ENCODE peak calls at places on chromosomes 16 and 17, in ten cellular contexts. One of them, this sample, is unnamed.
A peak's percentile ranks its signal among the peaks of the same experiment; 100 is the strongest.

GRCh38 chr16:15032547-15033308 is 23.1 kb downstream of the NTAN1 start:
- DNase-seq in NCI-H345: no peak
- DNase-seq in GM04504: no peak
- DNase-seq in activated T-helper 1 cell treated with anti-CD3 and anti-CD28 coated beads, Interleukin-2, amount 50 U/mL, for 16 hours: no peak
- DNase-seq in AG04449: no peak
- DNase-seq in nephron progenitor cell: no peak
- DNase-seq in thoracic aorta: no peak
- DNase-seq in left colon: no peak
- DNase-seq in activated gamma-delta T cell treated with anti-CD3 and anti-CD28 coated beads, Interleukin-2, amount 50 U/mL, for 16 hours: no peak
- DNase-seq in AG04450: no peak
- DNase-seq in this sample: no peak

GRCh38 chr17:72609501-72609900 is 483.0 kb downstream of the SLC39A11 start:
- DNase-seq in NCI-H345: no peak
- DNase-seq in AG04449: no peak
- DNase-seq in activated T-helper 1 cell treated with anti-CD3 and anti-CD28 coated beads, Interleukin-2, amount 50 U/mL, for 16 hours: no peak
- DNase-seq in GM04504: no peak
- DNase-seq in nephron progenitor cell: no peak
- DNase-seq in thoracic aorta: no peak
- DNase-seq in left colon: peak; percentile 60
- DNase-seq in AG04450: no peak
- DNase-seq in activated gamma-delta T cell treated with anti-CD3 and anti-CD28 coated beads, Interleukin-2, amount 50 U/mL, for 16 hours: no peak
- DNase-seq in this sample: no peak

GRCh38 chr17:40314557-40314953 is 5.6 kb downstream of the RARA start:
- DNase-seq in left colon: peak; percentile 95
- DNase-seq in AG04450: peak; percentile 68
- DNase-seq in AG04449: no peak
- DNase-seq in nephron progenitor cell: no peak
- DNase-seq in thoracic aorta: peak; percentile 97
- DNase-seq in GM04504: peak; percentile 81
- DNase-seq in NCI-H345: peak; percentile 88
- DNase-seq in activated T-helper 1 cell treated with anti-CD3 and anti-CD28 coated beads, Interleukin-2, amount 50 U/mL, for 16 hours: peak; percentile 86
- DNase-seq in activated gamma-delta T cell treated with anti-CD3 and anti-CD28 coated beads, Interleukin-2, amount 50 U/mL, for 16 hours: peak; percentile 89
- DNase-seq in this sample: no peak

GRCh38 chr17:78411241-78411855 is 32.9 kb downstream of the PGS1 start:
- DNase-seq in left colon: peak; percentile 85
- DNase-seq in AG04450: no peak
- DNase-seq in nephron progenitor cell: peak; percentile 34
- DNase-seq in thoracic aorta: no peak
- DNase-seq in activated T-helper 1 cell treated with anti-CD3 and anti-CD28 coated beads, Interleukin-2, amount 50 U/mL, for 16 hours: no peak
- DNase-seq in activated gamma-delta T cell treated with anti-CD3 and anti-CD28 coated beads, Interleukin-2, amount 50 U/mL, for 16 hours: no peak
- DNase-seq in AG04449: no peak
- DNase-seq in NCI-H345: peak; percentile 32
- DNase-seq in GM04504: no peak
- DNase-seq in this sample: no peak

GRCh38 chr16:70638814-70639792 is 7.3 kb upstream of the IL34 start:
- DNase-seq in AG04450: peak; percentile 54
- DNase-seq in activated T-helper 1 cell treated with anti-CD3 and anti-CD28 coated beads, Interleukin-2, amount 50 U/mL, for 16 hours: no peak
- DNase-seq in activated gamma-delta T cell treated with anti-CD3 and anti-CD28 coated beads, Interleukin-2, amount 50 U/mL, for 16 hours: no peak
- DNase-seq in GM04504: no peak
- DNase-seq in AG04449: no peak
- DNase-seq in left colon: no peak
- DNase-seq in NCI-H345: no peak
- DNase-seq in nephron progenitor cell: no peak
- DNase-seq in thoracic aorta: no peak
- DNase-seq in this sample: peak; percentile 77

GRCh38 chr16:83887088-83887487 is 11.8 kb upstream of the MLYCD start:
- DNase-seq in GM04504: no peak
- DNase-seq in AG04450: no peak
- DNase-seq in activated gamma-delta T cell treated with anti-CD3 and anti-CD28 coated beads, Interleukin-2, amount 50 U/mL, for 16 hours: no peak
- DNase-seq in left colon: no peak
- DNase-seq in nephron progenitor cell: no peak
- DNase-seq in NCI-H345: no peak
- DNase-seq in thoracic aorta: no peak
- DNase-seq in activated T-helper 1 cell treated with anti-CD3 and anti-CD28 coated beads, Interleukin-2, amount 50 U/mL, for 16 hours: no peak
- DNase-seq in AG04449: no peak
- DNase-seq in this sample: no peak

GRCh38 chr17:6775871-6776405 is at the start of gene FBXO39:
- DNase-seq in nephron progenitor cell: peak; percentile 60
- DNase-seq in GM04504: no peak
- DNase-seq in AG04449: no peak
- DNase-seq in left colon: no peak
- DNase-seq in NCI-H345: no peak
- DNase-seq in activated T-helper 1 cell treated with anti-CD3 and anti-CD28 coated beads, Interleukin-2, amount 50 U/mL, for 16 hours: no peak
- DNase-seq in AG04450: no peak
- DNase-seq in thoracic aorta: no peak
- DNase-seq in activated gamma-delta T cell treated with anti-CD3 and anti-CD28 coated beads, Interleukin-2, amount 50 U/mL, for 16 hours: no peak
- DNase-seq in this sample: no peak

GRCh38 chr17:29059281-29059680 is 16.3 kb downstream of the PIPOX start:
- DNase-seq in AG04449: peak; percentile 14
- DNase-seq in activated T-helper 1 cell treated with anti-CD3 and anti-CD28 coated beads, Interleukin-2, amount 50 U/mL, for 16 hours: no peak
- DNase-seq in left colon: no peak
- DNase-seq in thoracic aorta: no peak
- DNase-seq in activated gamma-delta T cell treated with anti-CD3 and anti-CD28 coated beads, Interleukin-2, amount 50 U/mL, for 16 hours: no peak
- DNase-seq in AG04450: peak; percentile 32
- DNase-seq in nephron progenitor cell: no peak
- DNase-seq in GM04504: peak; percentile 6
- DNase-seq in NCI-H345: no peak
- DNase-seq in this sample: no peak

GRCh38 chr17:35046740-35047283 is 16.7 kb downstream of the RFFL start:
- DNase-seq in activated T-helper 1 cell treated with anti-CD3 and anti-CD28 coated beads, Interleukin-2, amount 50 U/mL, for 16 hours: no peak
- DNase-seq in thoracic aorta: no peak
- DNase-seq in NCI-H345: no peak
- DNase-seq in left colon: no peak
- DNase-seq in activated gamma-delta T cell treated with anti-CD3 and anti-CD28 coated beads, Interleukin-2, amount 50 U/mL, for 16 hours: peak; percentile 49
- DNase-seq in AG04450: no peak
- DNase-seq in GM04504: peak; percentile 41
- DNase-seq in AG04449: no peak
- DNase-seq in nephron progenitor cell: no peak
- DNase-seq in this sample: no peak

GRCh38 chr17:45775148-45775547 is 9.0 kb upstream of the CRHR1 start:
- DNase-seq in activated T-helper 1 cell treated with anti-CD3 and anti-CD28 coated beads, Interleukin-2, amount 50 U/mL, for 16 hours: no peak
- DNase-seq in activated gamma-delta T cell treated with anti-CD3 and anti-CD28 coated beads, Interleukin-2, amount 50 U/mL, for 16 hours: no peak
- DNase-seq in nephron progenitor cell: no peak
- DNase-seq in GM04504: no peak
- DNase-seq in AG04450: no peak
- DNase-seq in thoracic aorta: no peak
- DNase-seq in AG04449: no peak
- DNase-seq in NCI-H345: peak; percentile 77
- DNase-seq in left colon: no peak
- DNase-seq in this sample: no peak

GRCh38 chr16:47059991-47060390 is 83.8 kb downstream of the NETO2 start:
- DNase-seq in AG04450: no peak
- DNase-seq in AG04449: no peak
- DNase-seq in left colon: no peak
- DNase-seq in nephron progenitor cell: no peak
- DNase-seq in activated T-helper 1 cell treated with anti-CD3 and anti-CD28 coated beads, Interleukin-2, amount 50 U/mL, for 16 hours: no peak
- DNase-seq in thoracic aorta: no peak
- DNase-seq in NCI-H345: no peak
- DNase-seq in activated gamma-delta T cell treated with anti-CD3 and anti-CD28 coated beads, Interleukin-2, amount 50 U/mL, for 16 hours: no peak
- DNase-seq in GM04504: no peak
- DNase-seq in this sample: no peak

GRCh38 chr16:1771864-1772361 is 570 bp upstream of the NME3 start:
- DNase-seq in AG04450: no peak
- DNase-seq in thoracic aorta: no peak
- DNase-seq in NCI-H345: no peak
- DNase-seq in activated T-helper 1 cell treated with anti-CD3 and anti-CD28 coated beads, Interleukin-2, amount 50 U/mL, for 16 hours: no peak
- DNase-seq in activated gamma-delta T cell treated with anti-CD3 and anti-CD28 coated beads, Interleukin-2, amount 50 U/mL, for 16 hours: no peak
- DNase-seq in AG04449: no peak
- DNase-seq in GM04504: no peak
- DNase-seq in nephron progenitor cell: no peak
- DNase-seq in left colon: no peak
- DNase-seq in this sample: no peak

GRCh38 chr17:40605301-40605700 is 40.0 kb upstream of the CCR7 start:
- DNase-seq in thoracic aorta: no peak
- DNase-seq in GM04504: no peak
- DNase-seq in activated T-helper 1 cell treated with anti-CD3 and anti-CD28 coated beads, Interleukin-2, amount 50 U/mL, for 16 hours: no peak
- DNase-seq in left colon: no peak
- DNase-seq in AG04449: no peak
- DNase-seq in AG04450: no peak
- DNase-seq in NCI-H345: no peak
- DNase-seq in activated gamma-delta T cell treated with anti-CD3 and anti-CD28 coated beads, Interleukin-2, amount 50 U/mL, for 16 hours: peak; percentile 52
- DNase-seq in nephron progenitor cell: no peak
- DNase-seq in this sample: no peak

GRCh38 chr17:80494547-80494946 is 18.1 kb upstream of the NPTX1 start:
- DNase-seq in GM04504: no peak
- DNase-seq in AG04449: no peak
- DNase-seq in activated gamma-delta T cell treated with anti-CD3 and anti-CD28 coated beads, Interleukin-2, amount 50 U/mL, for 16 hours: no peak
- DNase-seq in left colon: no peak
- DNase-seq in thoracic aorta: no peak
- DNase-seq in nephron progenitor cell: no peak
- DNase-seq in NCI-H345: no peak
- DNase-seq in activated T-helper 1 cell treated with anti-CD3 and anti-CD28 coated beads, Interleukin-2, amount 50 U/mL, for 16 hours: no peak
- DNase-seq in AG04450: no peak
- DNase-seq in this sample: no peak

GRCh38 chr16:84036982-84037425 is 5.6 kb downstream of the SLC38A8 start:
- DNase-seq in activated T-helper 1 cell treated with anti-CD3 and anti-CD28 coated beads, Interleukin-2, amount 50 U/mL, for 16 hours: no peak
- DNase-seq in thoracic aorta: no peak
- DNase-seq in left colon: no peak
- DNase-seq in nephron progenitor cell: no peak
- DNase-seq in AG04449: no peak
- DNase-seq in activated gamma-delta T cell treated with anti-CD3 and anti-CD28 coated beads, Interleukin-2, amount 50 U/mL, for 16 hours: no peak
- DNase-seq in AG04450: no peak
- DNase-seq in NCI-H345: no peak
- DNase-seq in GM04504: no peak
- DNase-seq in this sample: no peak

GRCh38 chr17:49629447-49629846 is 48.5 kb downstream of the SPOP start:
- DNase-seq in activated gamma-delta T cell treated with anti-CD3 and anti-CD28 coated beads, Interleukin-2, amount 50 U/mL, for 16 hours: no peak
- DNase-seq in nephron progenitor cell: no peak
- DNase-seq in thoracic aorta: no peak
- DNase-seq in NCI-H345: no peak
- DNase-seq in AG04450: no peak
- DNase-seq in GM04504: no peak
- DNase-seq in AG04449: no peak
- DNase-seq in activated T-helper 1 cell treated with anti-CD3 and anti-CD28 coated beads, Interleukin-2, amount 50 U/mL, for 16 hours: no peak
- DNase-seq in left colon: no peak
- DNase-seq in this sample: no peak

GRCh38 chr17:41919165-41919817 is 540 bp upstream of the ACLY start:
- DNase-seq in thoracic aorta: no peak
- DNase-seq in NCI-H345: peak; percentile 71
- DNase-seq in nephron progenitor cell: no peak
- DNase-seq in activated T-helper 1 cell treated with anti-CD3 and anti-CD28 coated beads, Interleukin-2, amount 50 U/mL, for 16 hours: no peak
- DNase-seq in AG04450: no peak
- DNase-seq in left colon: no peak
- DNase-seq in activated gamma-delta T cell treated with anti-CD3 and anti-CD28 coated beads, Interleukin-2, amount 50 U/mL, for 16 hours: no peak
- DNase-seq in GM04504: no peak
- DNase-seq in AG04449: no peak
- DNase-seq in this sample: no peak

GRCh38 chr16:13919330-13919682 is 648 bp upstream of the ERCC4 start:
- DNase-seq in activated gamma-delta T cell treated with anti-CD3 and anti-CD28 coated beads, Interleukin-2, amount 50 U/mL, for 16 hours: no peak
- DNase-seq in left colon: no peak
- DNase-seq in AG04449: no peak
- DNase-seq in activated T-helper 1 cell treated with anti-CD3 and anti-CD28 coated beads, Interleukin-2, amount 50 U/mL, for 16 hours: no peak
- DNase-seq in GM04504: no peak
- DNase-seq in nephron progenitor cell: no peak
- DNase-seq in NCI-H345: peak; percentile 52
- DNase-seq in AG04450: no peak
- DNase-seq in thoracic aorta: no peak
- DNase-seq in this sample: no peak

GRCh38 chr17:41885733-41886132 is 20.5 kb upstream of the KLHL11 start:
- DNase-seq in GM04504: no peak
- DNase-seq in left colon: no peak
- DNase-seq in activated T-helper 1 cell treated with anti-CD3 and anti-CD28 coated beads, Interleukin-2, amount 50 U/mL, for 16 hours: no peak
- DNase-seq in thoracic aorta: no peak
- DNase-seq in nephron progenitor cell: peak; percentile 17
- DNase-seq in AG04449: no peak
- DNase-seq in activated gamma-delta T cell treated with anti-CD3 and anti-CD28 coated beads, Interleukin-2, amount 50 U/mL, for 16 hours: no peak
- DNase-seq in AG04450: no peak
- DNase-seq in NCI-H345: no peak
- DNase-seq in this sample: no peak

GRCh38 chr17:73639322-73639721 is 4.9 kb downstream of the SDK2 start:
- DNase-seq in nephron progenitor cell: no peak
- DNase-seq in AG04449: no peak
- DNase-seq in GM04504: no peak
- DNase-seq in activated gamma-delta T cell treated with anti-CD3 and anti-CD28 coated beads, Interleukin-2, amount 50 U/mL, for 16 hours: no peak
- DNase-seq in activated T-helper 1 cell treated with anti-CD3 and anti-CD28 coated beads, Interleukin-2, amount 50 U/mL, for 16 hours: no peak
- DNase-seq in thoracic aorta: peak; percentile 23
- DNase-seq in AG04450: no peak
- DNase-seq in left colon: no peak
- DNase-seq in NCI-H345: peak; percentile 55
- DNase-seq in this sample: no peak

GRCh38 chr17:42518046-42518754 is 17.8 kb upstream of the NAGLU start:
- DNase-seq in left colon: peak; percentile 91
- DNase-seq in GM04504: peak; percentile 96
- DNase-seq in AG04450: peak; percentile 94
- DNase-seq in AG04449: peak; percentile 86
- DNase-seq in thoracic aorta: peak; percentile 80
- DNase-seq in nephron progenitor cell: no peak
- DNase-seq in NCI-H345: no peak
- DNase-seq in activated gamma-delta T cell treated with anti-CD3 and anti-CD28 coated beads, Interleukin-2, amount 50 U/mL, for 16 hours: no peak
- DNase-seq in activated T-helper 1 cell treated with anti-CD3 and anti-CD28 coated beads, Interleukin-2, amount 50 U/mL, for 16 hours: no peak
- DNase-seq in this sample: no peak

GRCh38 chr17:45374501-45374900 is 57.7 kb upstream of the MAP3K14 start:
- DNase-seq in AG04450: no peak
- DNase-seq in AG04449: no peak
- DNase-seq in activated T-helper 1 cell treated with anti-CD3 and anti-CD28 coated beads, Interleukin-2, amount 50 U/mL, for 16 hours: no peak
- DNase-seq in GM04504: no peak
- DNase-seq in NCI-H345: no peak
- DNase-seq in activated gamma-delta T cell treated with anti-CD3 and anti-CD28 coated beads, Interleukin-2, amount 50 U/mL, for 16 hours: no peak
- DNase-seq in thoracic aorta: no peak
- DNase-seq in left colon: no peak
- DNase-seq in nephron progenitor cell: no peak
- DNase-seq in this sample: no peak

GRCh38 chr16:29871822-29872546 is 9.0 kb upstream of the CDIPT start:
- DNase-seq in NCI-H345: no peak
- DNase-seq in AG04450: no peak
- DNase-seq in AG04449: no peak
- DNase-seq in left colon: no peak
- DNase-seq in activated T-helper 1 cell treated with anti-CD3 and anti-CD28 coated beads, Interleukin-2, amount 50 U/mL, for 16 hours: no peak
- DNase-seq in thoracic aorta: no peak
- DNase-seq in activated gamma-delta T cell treated with anti-CD3 and anti-CD28 coated beads, Interleukin-2, amount 50 U/mL, for 16 hours: no peak
- DNase-seq in nephron progenitor cell: no peak
- DNase-seq in GM04504: no peak
- DNase-seq in this sample: no peak

GRCh38 chr16:47664653-47665325 is 203.7 kb downstream of the PHKB start:
- DNase-seq in thoracic aorta: no peak
- DNase-seq in AG04449: no peak
- DNase-seq in AG04450: no peak
- DNase-seq in nephron progenitor cell: no peak
- DNase-seq in activated gamma-delta T cell treated with anti-CD3 and anti-CD28 coated beads, Interleukin-2, amount 50 U/mL, for 16 hours: no peak
- DNase-seq in left colon: peak; percentile 59
- DNase-seq in GM04504: no peak
- DNase-seq in NCI-H345: no peak
- DNase-seq in activated T-helper 1 cell treated with anti-CD3 and anti-CD28 coated beads, Interleukin-2, amount 50 U/mL, for 16 hours: no peak
- DNase-seq in this sample: no peak

GRCh38 chr17:72811976-72812687 is 280.4 kb downstream of the SLC39A11 start:
- DNase-seq in NCI-H345: no peak
- DNase-seq in left colon: no peak
- DNase-seq in AG04449: no peak
- DNase-seq in GM04504: no peak
- DNase-seq in nephron progenitor cell: no peak
- DNase-seq in activated gamma-delta T cell treated with anti-CD3 and anti-CD28 coated beads, Interleukin-2, amount 50 U/mL, for 16 hours: no peak
- DNase-seq in AG04450: no peak
- DNase-seq in activated T-helper 1 cell treated with anti-CD3 and anti-CD28 coated beads, Interleukin-2, amount 50 U/mL, for 16 hours: no peak
- DNase-seq in thoracic aorta: no peak
- DNase-seq in this sample: no peak

GRCh38 chr17:4596636-4597380 is 12.5 kb downstream of the SMTNL2 start:
- DNase-seq in NCI-H345: no peak
- DNase-seq in AG04450: no peak
- DNase-seq in left colon: no peak
- DNase-seq in GM04504: no peak
- DNase-seq in activated gamma-delta T cell treated with anti-CD3 and anti-CD28 coated beads, Interleukin-2, amount 50 U/mL, for 16 hours: no peak
- DNase-seq in activated T-helper 1 cell treated with anti-CD3 and anti-CD28 coated beads, Interleukin-2, amount 50 U/mL, for 16 hours: no peak
- DNase-seq in nephron progenitor cell: no peak
- DNase-seq in AG04449: no peak
- DNase-seq in thoracic aorta: no peak
- DNase-seq in this sample: no peak

GRCh38 chr17:31517524-31517923 is 126.0 kb downstream of the RAB11FIP4 start:
- DNase-seq in NCI-H345: peak; percentile 17
- DNase-seq in activated T-helper 1 cell treated with anti-CD3 and anti-CD28 coated beads, Interleukin-2, amount 50 U/mL, for 16 hours: no peak
- DNase-seq in activated gamma-delta T cell treated with anti-CD3 and anti-CD28 coated beads, Interleukin-2, amount 50 U/mL, for 16 hours: no peak
- DNase-seq in thoracic aorta: no peak
- DNase-seq in AG04450: no peak
- DNase-seq in nephron progenitor cell: peak; percentile 55
- DNase-seq in AG04449: no peak
- DNase-seq in left colon: no peak
- DNase-seq in GM04504: no peak
- DNase-seq in this sample: no peak